ENCODE peak calls at places on chromosomes 11 and 22, in seven cellular contexts. O, J, I, G, B, E and W are unnamed samples.

GRCh38 chr11:1877211-1878133 is 14.2 kb downstream of the PRR33 start:
- DNase-seq in O (no peak), J (no peak), I (no peak), G (no peak), B (peak; percentile 66), E (no peak), W (no peak)

GRCh38 chr11:19345519-19345847 is 104.7 kb upstream of the E2F8 start:
- DNase-seq in O (no peak), J (no peak), I (no peak), G (no peak), B (no peak), E (no peak), W (no peak)

GRCh38 chr22:25876871-25877270 is 134.9 kb downstream of the MYO18B start:
- DNase-seq in O (no peak), J (no peak), I (no peak), G (no peak), B (no peak), E (no peak), W (no peak)

GRCh38 chr11:27754035-27755017 is 54.1 kb upstream of the BDNF start:
- DNase-seq in O (peak; percentile 1), J (no peak), I (no peak), G (peak; percentile 36), B (peak; percentile 89), E (no peak), W (no peak)

GRCh38 chr11:861105-861479 is 18.4 kb downstream of the TSPAN4 start:
- DNase-seq in O (no peak), J (no peak), I (no peak), G (no peak), B (no peak), E (no peak), W (no peak)

GRCh38 chr11:68146704-68147474 is 25.7 kb upstream of the CHKA start:
- DNase-seq in O (no peak), J (no peak), I (peak; percentile 77), G (no peak), B (peak; percentile 32), E (peak; percentile 43), W (no peak)

GRCh38 chr11:31870609-31871309 is 59.6 kb upstream of the PAX6 start:
- DNase-seq in O (peak; percentile 2), J (no peak), I (peak; percentile 4), G (no peak), B (peak; percentile 54), E (peak; percentile 45), W (no peak)

GRCh38 chr11:100851129-100851528 is 164.0 kb downstream of the ARHGAP42 start:
- DNase-seq in O (no peak), J (no peak), I (no peak), G (no peak), B (peak; percentile 61), E (no peak), W (no peak)

GRCh38 chr11:11501546-11502274 is 120.1 kb downstream of the GALNT18 start:
- DNase-seq in O (no peak), J (no peak), I (no peak), G (no peak), B (no peak), E (no peak), W (no peak)

GRCh38 chr11:72591785-72592490 is 82.3 kb downstream of the PDE2A start:
- DNase-seq in O (no peak), J (peak; percentile 23), I (no peak), G (no peak), B (no peak), E (no peak), W (no peak)

GRCh38 chr22:49532831-49533802 is 294.6 kb downstream of the BRD1 start:
- DNase-seq in O (no peak), J (no peak), I (no peak), G (no peak), B (no peak), E (no peak), W (no peak)

GRCh38 chr11:69049490-69049867 is 747 bp downstream of the TPCN2 start:
- DNase-seq in O (no peak), J (no peak), I (no peak), G (no peak), B (no peak), E (no peak), W (peak; percentile 14)

GRCh38 chr22:20231499-20232236 is 36.5 kb downstream of the RTN4R start:
- DNase-seq in O (no peak), J (no peak), I (no peak), G (no peak), B (no peak), E (no peak), W (no peak)

GRCh38 chr22:31044262-31044861 is 36.8 kb upstream of the SMTN start:
- DNase-seq in O (peak; percentile 46), J (no peak), I (no peak), G (no peak), B (peak; percentile 57), E (no peak), W (no peak)

GRCh38 chr11:128936546-128937275 is 6.0 kb downstream of the TP53AIP1 start:
- DNase-seq in O (no peak), J (no peak), I (no peak), G (no peak), B (no peak), E (no peak), W (no peak)

GRCh38 chr11:70528794-70529580 is 130.7 kb downstream of the CTTN start:
- DNase-seq in O (no peak), J (no peak), I (no peak), G (no peak), B (no peak), E (no peak), W (no peak)